ENCODE peak calls at places on chromosomes 2 and 18, in eight cellular contexts. N is CD4-positive, alpha-beta T cell; U is NB4; X is psoas muscle; F is GM13976; H is A549; Q is fibroblast of mammary gland; W is RWPE1. A is an unnamed sample.

GRCh38 chr2:234666911-234667310 is 170.0 kb upstream of the ARL4C start:
- DNase-seq in F (no peak), N (no peak), Q (no peak), H (no peak), X (no peak), W (no peak), U (no peak), A (no peak)

GRCh38 chr2:209640358-209640757 is 131.3 kb upstream of the UNC80 start:
- DNase-seq in F (no peak), N (no peak), W (peak), Q (peak), U (no peak), H (no peak), X (no peak), A (no peak)

GRCh38 chr18:23828426-23828825 is 139.2 kb downstream of the LAMA3 start:
- DNase-seq in N (peak), W (peak), H (peak), U (peak), X (no peak), F (peak), Q (peak), A (peak)

GRCh38 chr2:224865016-224865415 is 148.9 kb upstream of the CCDC195 start:
- DNase-seq in U (no peak), N (no peak), H (no peak), W (no peak), Q (peak), X (no peak), F (no peak), A (no peak)

GRCh38 chr2:238157506-238158017 is 1.2 kb upstream of the ERFE start:
- DNase-seq in Q (no peak), N (no peak), H (no peak), X (no peak), F (no peak), U (no peak), W (no peak), A (no peak)

GRCh38 chr2:214569419-214570035 is 158.7 kb downstream of the VWC2L start:
- DNase-seq in H (no peak), W (no peak), N (no peak), F (no peak), Q (no peak), U (no peak), X (no peak), A (no peak)

GRCh38 chr2:126244937-126245336 is 411.0 kb upstream of the GYPC start:
- DNase-seq in H (peak), F (peak), Q (peak), X (peak), N (no peak), W (no peak), U (peak), A (peak)

GRCh38 chr2:133498615-133499585 is 69.4 kb downstream of the NCKAP5 start:
- DNase-seq in H (no peak), W (no peak), X (no peak), F (peak), Q (no peak), N (no peak), U (no peak), A (peak)

GRCh38 chr2:190837417-190837816 is 43.2 kb upstream of the GLS start:
- DNase-seq in F (no peak), W (peak), X (no peak), N (no peak), U (no peak), H (peak), Q (peak), A (no peak)

GRCh38 chr2:169715379-169716228 is 18.0 kb upstream of the KLHL23 start:
- DNase-seq in N (no peak), H (no peak), X (no peak), U (no peak), W (no peak), F (no peak), Q (peak), A (no peak)

GRCh38 chr2:8851811-8852560 is 14.6 kb upstream of the KIDINS220 start:
- DNase-seq in Q (peak), N (no peak), X (no peak), F (no peak), U (no peak), W (no peak), H (no peak), A (no peak)

GRCh38 chr2:154518872-154519271 is 179.6 kb upstream of the KCNJ3 start:
- DNase-seq in Q (no peak), W (no peak), H (no peak), F (no peak), X (no peak), U (no peak), N (no peak), A (no peak)
- TF ChIP-seq CTCF in Q (no peak), W (no peak), H (no peak), F (no peak), X (no peak), U (no peak), N (no peak), A (no peak)

DNA sequence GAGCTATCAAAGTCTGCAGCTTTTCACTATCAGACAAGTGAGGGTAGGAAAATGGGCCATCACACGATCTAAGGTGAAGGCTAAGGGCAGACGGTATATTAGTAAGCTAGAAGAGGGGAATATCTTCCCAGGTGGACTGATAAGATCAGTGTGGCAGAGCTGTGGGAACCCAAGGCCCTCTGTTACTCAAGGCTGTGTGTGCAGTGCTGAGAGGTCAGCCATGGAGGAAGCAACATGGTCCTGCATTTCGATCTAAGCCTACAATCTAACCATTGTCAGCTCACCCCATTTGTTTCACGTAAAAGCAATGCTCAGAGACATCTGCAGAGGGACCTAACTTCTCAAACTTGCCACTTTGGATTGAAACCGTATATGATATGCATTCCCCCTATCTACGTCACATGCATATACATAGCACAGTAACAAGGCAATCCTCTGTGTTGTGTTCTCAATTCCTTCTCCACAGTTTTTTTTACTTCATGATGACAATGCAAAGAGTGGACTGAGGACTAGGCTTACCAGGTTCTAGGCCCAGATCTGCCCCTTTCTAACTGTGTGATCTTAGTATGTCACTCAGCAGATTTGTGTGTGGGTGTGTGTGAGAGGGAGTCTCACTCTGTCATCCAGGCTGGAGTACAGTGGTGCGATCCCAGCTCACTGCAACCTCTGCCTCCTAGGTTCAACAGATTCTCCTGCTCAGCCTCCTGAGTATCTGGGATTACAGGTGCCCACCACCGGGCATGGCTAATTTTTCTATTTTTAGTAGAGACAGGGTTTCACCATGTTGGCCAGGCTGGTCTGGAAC is 45.2 kb downstream of the SLC8A1 start:
- DNase-seq in F (no peak), N (no peak), Q (no peak), W (no peak), H (no peak), U (no peak), X (no peak), A (no peak)
- TF ChIP-seq CTCF in F (no peak), N (no peak), Q (no peak), W (no peak), H (no peak), U (no peak), X (no peak), A (no peak)

GRCh38 chr18:45435810-45436209 is 179.5 kb upstream of the SLC14A2 start:
- DNase-seq in N (no peak), H (no peak), U (no peak), X (no peak), F (no peak), Q (no peak), W (no peak), A (no peak)

GRCh38 chr18:45440246-45440645 is 175.0 kb upstream of the SLC14A2 start:
- DNase-seq in X (no peak), W (no peak), H (no peak), N (no peak), F (no peak), U (no peak), Q (no peak), A (no peak)

GRCh38 chr18:45437399-45437798 is 177.9 kb upstream of the SLC14A2 start:
- DNase-seq in W (no peak), N (no peak), U (no peak), Q (no peak), X (no peak), F (no peak), H (no peak), A (no peak)

DNA sequence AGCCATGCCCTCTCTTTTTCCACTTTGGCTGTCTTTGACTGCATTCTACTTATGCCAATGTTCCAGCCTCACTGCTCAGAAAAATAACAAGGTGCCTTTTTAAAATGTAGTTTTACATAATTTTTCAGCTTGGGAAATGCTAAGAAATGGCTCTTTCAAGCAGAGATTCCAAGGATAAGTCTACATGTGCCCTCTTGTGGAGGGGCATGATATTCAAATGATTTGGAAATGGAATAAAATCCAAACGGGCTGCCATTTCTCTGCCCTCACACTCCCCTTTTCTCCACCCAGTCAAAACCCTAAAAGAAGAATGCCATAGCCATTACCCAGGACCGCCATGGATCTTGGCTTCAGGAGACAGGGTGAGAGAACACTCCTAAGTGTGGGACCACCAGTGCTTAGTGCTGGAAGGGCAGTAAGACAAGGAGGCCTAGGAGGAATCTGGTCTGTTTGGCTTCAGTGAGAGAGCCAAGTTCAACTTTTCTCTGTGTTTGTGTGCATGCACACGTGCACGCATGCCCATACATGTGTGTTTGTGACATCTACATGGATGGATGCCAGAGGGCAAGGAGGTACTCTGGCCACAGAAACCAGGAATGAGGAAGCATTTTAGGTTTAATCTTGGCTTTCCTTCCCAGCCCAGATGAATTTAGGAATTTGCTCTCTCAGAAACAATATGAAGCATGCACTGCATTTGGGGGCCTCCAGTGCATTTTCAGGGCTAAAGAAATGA is 174.0 kb upstream of the SLC14A2 start:
- DNase-seq in X (no peak), H (no peak), U (no peak), F (no peak), W (peak), Q (peak), N (no peak), A (no peak)
- TF ChIP-seq CTCF in X (peak), H (peak), U (no peak), F (no peak), W (peak), Q (peak), N (no peak), A (no peak)

GRCh38 chr18:79353238-79353637 is 42.5 kb upstream of the NFATC1 start:
- DNase-seq in Q (no peak), U (peak), X (no peak), W (no peak), H (no peak), F (no peak), N (no peak), A (no peak)
- TF ChIP-seq CTCF in Q (no peak), U (no peak), X (no peak), W (no peak), H (no peak), F (no peak), N (no peak), A (no peak)

GRCh38 chr2:128305555-128306080 is 13.1 kb downstream of the HS6ST1 start:
- DNase-seq in Q (peak), U (peak), H (no peak), W (peak), X (peak), F (no peak), N (no peak), A (peak)

GRCh38 chr2:128306931-128307460 is 11.7 kb downstream of the HS6ST1 start:
- DNase-seq in W (no peak), F (no peak), H (no peak), U (no peak), N (no peak), X (no peak), Q (no peak), A (no peak)

GRCh38 chr2:128304715-128305554 is 13.7 kb downstream of the HS6ST1 start:
- DNase-seq in U (no peak), Q (peak), X (peak), H (peak), N (no peak), F (no peak), W (peak), A (no peak)

GRCh38 chr2:128307595-128307994 is 11.1 kb downstream of the HS6ST1 start:
- DNase-seq in H (no peak), Q (no peak), W (no peak), F (no peak), U (no peak), N (no peak), X (no peak), A (no peak)

DNA sequence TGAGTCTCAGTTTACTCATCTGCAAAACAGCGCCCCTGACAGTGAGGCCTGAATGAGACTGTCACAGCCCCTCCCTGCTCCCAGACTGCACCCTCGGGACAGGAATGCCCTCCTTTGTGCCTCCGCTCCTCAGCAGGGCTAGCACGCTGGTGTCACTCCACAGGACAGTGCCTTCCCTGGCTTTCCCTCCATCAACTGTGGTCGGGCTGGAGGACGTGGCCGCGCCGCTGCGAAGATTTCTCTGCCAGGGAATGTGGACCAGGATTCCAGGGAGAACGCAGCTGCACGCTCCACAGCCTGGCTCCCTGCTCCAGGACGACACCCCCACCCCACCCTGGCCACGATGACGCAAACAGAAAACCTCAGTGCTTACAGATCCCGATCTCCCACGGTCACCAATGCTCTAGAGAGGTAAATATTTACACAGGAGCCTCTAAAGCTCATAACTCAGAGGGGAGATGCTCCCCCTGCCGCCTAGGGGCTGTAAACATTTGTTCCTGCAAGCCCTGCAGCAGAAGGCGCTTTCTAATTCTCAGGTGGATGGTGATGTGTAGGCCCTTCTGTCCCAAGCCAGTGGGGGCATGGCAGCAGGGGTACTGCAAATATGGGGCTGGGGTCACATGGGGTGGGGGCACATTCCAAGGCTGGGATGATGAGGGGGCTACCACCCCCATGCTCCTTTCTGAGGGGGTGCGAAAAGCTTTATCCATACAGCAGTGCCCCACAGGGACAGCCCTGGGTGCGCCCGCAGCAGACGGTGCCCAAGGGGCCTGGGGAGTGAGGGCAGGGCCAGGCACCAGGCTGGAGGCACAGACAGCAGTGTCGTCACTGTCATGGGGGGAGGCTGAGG is 12.4 kb downstream of the HS6ST1 start:
- DNase-seq in N (no peak), W (peak), Q (peak), H (peak), U (peak), F (no peak), X (peak), A (no peak)
- TF ChIP-seq CTCF in N (no peak), W (peak), Q (peak), H (peak), U (no peak), F (no peak), X (no peak), A (no peak)

DNA sequence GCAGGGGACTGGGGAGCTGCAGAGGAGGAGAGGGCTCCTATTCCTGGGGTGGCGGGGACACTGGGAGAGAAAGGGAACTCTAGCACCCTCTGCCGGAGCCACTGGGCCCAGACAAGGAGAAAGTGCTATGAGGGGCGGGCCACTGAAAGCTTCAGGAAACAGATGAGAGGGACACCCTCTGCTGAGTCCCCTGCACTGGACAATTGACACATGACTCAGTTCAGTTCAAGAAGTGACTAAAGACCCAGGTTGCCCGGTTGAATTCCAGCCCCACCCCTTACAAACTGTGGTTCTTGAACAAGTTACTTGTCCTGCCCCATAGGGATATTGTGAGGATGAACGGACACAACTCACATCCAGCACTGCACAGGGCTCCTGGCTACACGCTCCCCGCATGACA is 5.0 kb downstream of the RUFY4 start:
- DNase-seq in F (peak), W (no peak), Q (no peak), H (peak), N (no peak), X (no peak), U (peak), A (peak)
- TF ChIP-seq CTCF in F (peak), W (no peak), Q (peak), H (peak), N (no peak), X (peak), U (peak), A (peak)

DNA sequence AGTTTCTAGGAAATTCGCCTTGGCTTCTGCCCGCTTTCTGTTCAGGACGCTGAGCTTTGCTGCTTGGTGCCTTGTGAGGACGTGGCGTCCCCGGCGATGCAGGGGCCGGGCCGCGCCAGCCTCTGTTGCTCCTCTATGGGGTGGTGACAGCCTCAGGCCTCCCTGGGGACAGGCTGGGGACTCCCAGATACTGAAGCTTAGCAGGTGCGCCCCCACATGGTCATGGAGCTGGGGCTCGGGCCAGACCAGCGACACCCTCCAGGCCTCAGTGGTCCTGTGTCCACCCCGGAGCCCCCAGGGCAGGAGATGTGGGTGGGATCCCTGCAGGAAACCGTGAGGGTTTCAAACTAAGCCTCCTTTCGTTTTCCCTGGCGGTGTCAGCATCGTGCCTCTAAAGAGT is 29.2 kb downstream of the KCNG2 start:
- DNase-seq in U (no peak), F (no peak), W (no peak), N (no peak), H (no peak), X (no peak), Q (no peak), A (no peak)
- TF ChIP-seq CTCF in U (no peak), F (no peak), W (no peak), N (no peak), H (no peak), X (no peak), Q (no peak), A (peak)

GRCh38 chr18:48228841-48229240 is 180.3 kb downstream of the ZBTB7C start:
- DNase-seq in W (no peak), N (no peak), X (no peak), U (no peak), H (no peak), F (no peak), Q (no peak), A (no peak)

GRCh38 chr18:48230459-48231113 is 178.6 kb downstream of the ZBTB7C start:
- DNase-seq in W (peak), X (peak), Q (peak), N (no peak), U (peak), H (peak), F (peak), A (peak)

GRCh38 chr18:48227206-48227605 is 182.0 kb downstream of the ZBTB7C start:
- DNase-seq in U (no peak), N (no peak), W (peak), X (no peak), Q (no peak), H (no peak), F (no peak), A (no peak)

GRCh38 chr18:48228301-48228715 is 180.9 kb downstream of the ZBTB7C start:
- DNase-seq in F (no peak), H (no peak), W (peak), Q (peak), N (no peak), X (peak), U (no peak), A (no peak)

GRCh38 chr18:48229445-48230052 is 179.6 kb downstream of the ZBTB7C start:
- DNase-seq in Q (no peak), X (no peak), F (no peak), N (no peak), H (no peak), W (no peak), U (no peak), A (no peak)
- TF ChIP-seq CTCF in Q (no peak), X (no peak), F (no peak), N (no peak), H (no peak), W (no peak), U (no peak), A (no peak)

DNA sequence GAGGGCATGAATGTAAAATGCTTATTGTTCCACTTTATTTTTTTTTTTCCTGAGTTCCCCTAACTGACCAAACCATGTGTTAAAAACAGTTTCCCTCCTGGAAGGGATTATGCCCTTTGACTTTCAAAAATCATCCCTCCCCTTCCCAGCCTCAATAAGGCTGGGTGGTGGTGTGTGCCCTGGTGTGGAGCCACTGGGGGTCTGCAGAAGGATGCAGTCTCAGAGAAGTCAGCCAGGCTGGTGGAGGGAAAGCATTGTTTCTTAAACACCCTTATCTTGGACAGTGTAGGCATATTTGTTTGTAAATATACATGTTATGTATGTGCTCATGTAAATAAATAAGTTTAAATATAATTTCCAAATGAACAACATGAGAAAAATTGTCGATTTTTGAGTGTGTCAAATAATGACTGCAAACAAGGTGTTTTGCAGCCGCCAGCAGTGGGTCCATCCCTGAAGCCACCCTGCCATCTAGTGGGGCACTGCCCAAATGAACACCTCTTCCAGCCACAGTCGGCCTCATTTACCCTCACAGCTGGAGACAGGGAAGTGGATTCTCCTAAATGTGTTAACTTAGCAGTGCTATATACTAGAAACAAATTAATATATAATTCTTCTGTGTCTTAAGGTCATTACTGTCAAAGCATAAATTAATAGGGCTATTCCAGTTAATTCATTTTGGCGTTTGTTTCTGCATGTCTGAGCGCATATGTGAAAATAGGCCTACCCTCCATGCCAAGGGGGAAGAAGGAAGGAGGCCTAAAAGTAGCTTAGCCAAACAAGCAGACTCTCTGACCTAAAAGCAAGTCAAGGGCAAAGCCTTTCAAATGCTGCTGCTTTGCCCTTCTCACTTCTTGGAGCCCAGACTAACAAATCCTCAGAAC is 209.6 kb upstream of the PIK3C3 start:
- DNase-seq in Q (peak), F (peak), W (peak), U (peak), X (peak), H (peak), N (no peak), A (peak)
- TF ChIP-seq CTCF in Q (peak), F (peak), W (peak), U (peak), X (peak), H (peak), N (no peak), A (peak)